ENCODE peak calls at places on chromosomes 2 and 18, in six cellular contexts. R is Peyer's patch, I is right lobe of liver, H is thyroid gland, M is IMR-90, E is HCT116. U is an unnamed sample.

GRCh38 chr2:73111300-73112025 is 1.3 kb downstream of the RAB11FIP5 start:
- DNase-seq in R (peak), M (no peak), H (peak), E (peak), I (no peak), U (peak)

GRCh38 chr2:74083750-74084149 is 64.0 kb downstream of the BOLA3 start:
- DNase-seq in I (no peak), E (no peak), R (no peak), M (no peak), H (no peak), U (no peak)

GRCh38 chr2:119196301-119197124 is 27.1 kb upstream of the STEAP3 start:
- DNase-seq in I (no peak), M (no peak), R (no peak), H (no peak), E (no peak), U (no peak)

GRCh38 chr2:54557601-54558187 is 101.6 kb downstream of the SPTBN1 start:
- DNase-seq in I (peak), R (peak), M (no peak), E (peak), H (peak), U (peak)

GRCh38 chr2:216520156-216520555 is 21.5 kb downstream of the RPL37A start:
- DNase-seq in H (no peak), M (peak), E (no peak), I (no peak), R (no peak), U (no peak)

GRCh38 chr2:190802133-190802532 is 78.5 kb upstream of the GLS start:
- DNase-seq in R (no peak), M (no peak), H (no peak), I (no peak), E (no peak), U (no peak)

GRCh38 chr2:26772064-26773001 is 8.2 kb downstream of the SLC35F6 start:
- DNase-seq in R (peak), H (peak), I (peak), M (peak), E (no peak), U (peak)

GRCh38 chr18:8948471-8949149 is 153.9 kb upstream of the NDUFV2 start:
- DNase-seq in H (no peak), I (no peak), E (no peak), R (no peak), M (peak), U (no peak)

GRCh38 chr2:67726416-67726815 is 329.3 kb downstream of the ETAA1 start:
- DNase-seq in I (no peak), H (no peak), R (no peak), E (no peak), M (no peak), U (no peak)

GRCh38 chr2:68925298-68925885 is 27.3 kb downstream of the GKN2 start:
- DNase-seq in E (peak), I (no peak), M (peak), R (peak), H (peak), U (no peak)

GRCh38 chr2:202337706-202338346 is 38.3 kb upstream of the BMPR2 start:
- DNase-seq in M (no peak), H (no peak), R (no peak), E (no peak), I (no peak), U (no peak)

GRCh38 chr2:3102915-3103569 is 274.6 kb downstream of the EIPR1 start:
- DNase-seq in R (no peak), E (no peak), I (no peak), M (no peak), H (peak), U (no peak)

DNA sequence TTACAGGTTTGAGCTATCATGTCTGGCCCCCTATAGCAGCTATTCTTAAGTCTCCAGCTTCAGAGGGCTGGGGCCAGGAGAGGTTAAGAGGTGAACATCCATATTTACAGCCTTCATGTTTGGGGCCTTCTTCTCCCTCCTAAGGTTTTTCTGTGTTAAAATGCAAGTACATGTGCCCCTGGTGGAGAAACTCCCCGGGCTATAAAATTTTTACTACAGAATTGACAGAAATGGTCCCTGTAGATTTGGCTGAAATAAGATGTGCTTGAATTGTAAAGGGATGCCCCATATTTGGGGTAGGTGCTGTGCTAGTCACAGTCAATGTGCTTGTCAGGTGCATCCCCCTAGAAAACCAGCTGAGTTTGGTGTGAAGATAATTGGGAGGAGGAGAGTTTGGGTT is 263.3 kb upstream of the CXCR4 start:
- DNase-seq in R (no peak), E (no peak), H (no peak), I (no peak), M (no peak), U (no peak)
- H3K4me3 ChIP-seq in R (no peak), E (no peak), H (no peak), I (no peak), M (no peak), U (no peak)

GRCh38 chr2:240565267-240566202 is 2.7 kb upstream of the RNPEPL1 start:
- DNase-seq in H (peak), E (peak), I (peak), M (peak), R (peak), U (peak)
- TF ChIP-seq POLR2A in H (no peak), E (peak), I (no peak), M (no peak), R (peak), U (no peak)

DNA sequence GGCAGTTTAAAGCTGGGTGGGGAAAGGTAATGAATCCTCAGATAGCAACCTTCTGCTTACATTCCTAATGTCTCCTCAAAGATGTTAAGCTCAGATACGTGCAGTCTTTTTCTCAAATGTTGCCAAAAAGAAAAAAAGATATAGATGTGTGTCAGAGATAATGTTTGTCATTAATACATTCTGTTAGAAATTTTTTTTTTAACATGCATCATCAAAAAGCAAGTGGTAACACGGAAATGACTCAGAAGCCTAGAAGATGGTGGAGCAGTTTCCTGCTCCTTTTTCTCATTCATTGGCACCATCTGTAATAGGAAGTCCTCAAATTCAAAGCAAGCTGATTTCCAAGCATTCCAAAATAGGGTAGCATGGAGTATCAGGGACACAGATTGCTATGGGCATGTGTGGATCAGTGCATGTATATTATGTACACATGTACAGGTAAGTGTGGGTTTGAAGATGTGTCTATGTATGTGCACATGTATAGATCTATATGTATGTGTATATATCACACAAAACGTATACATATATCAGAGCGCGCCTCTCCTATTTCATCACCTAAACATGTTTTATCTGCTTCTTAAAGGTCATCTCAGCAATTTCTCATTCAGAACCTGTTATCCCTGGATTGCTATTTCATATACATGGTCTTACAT is 79.9 kb upstream of the ITGB6 start:
- DNase-seq in M (peak), H (no peak), E (no peak), R (no peak), I (no peak), U (no peak)
- H3K27ac ChIP-seq in M (no peak), H (no peak), E (no peak), R (no peak), I (no peak), U (no peak)

GRCh38 chr2:224570328-224570993 is 14.7 kb downstream of the CUL3 start:
- DNase-seq in I (no peak), H (no peak), M (peak), R (no peak), E (no peak), U (no peak)

GRCh38 chr2:224574423-224575084 is 10.6 kb downstream of the CUL3 start:
- DNase-seq in H (no peak), M (no peak), R (no peak), I (no peak), E (no peak), U (no peak)

GRCh38 chr2:224573724-224574123 is 11.4 kb downstream of the CUL3 start:
- DNase-seq in H (no peak), R (no peak), E (no peak), I (no peak), M (no peak), U (no peak)

GRCh38 chr2:224569654-224570053 is 15.5 kb downstream of the CUL3 start:
- DNase-seq in E (no peak), R (no peak), M (no peak), I (no peak), H (no peak), U (no peak)

GRCh38 chr2:224572338-224572737 is 12.8 kb downstream of the CUL3 start:
- DNase-seq in M (no peak), E (no peak), I (no peak), H (no peak), R (no peak), U (peak)
- H3K4me3 ChIP-seq in M (no peak), E (no peak), I (no peak), H (no peak), R (no peak), U (no peak)

U was measured in gastrocnemius medialis.